ENCODE peak calls at places on chromosomes 5 and 9, in four cellular contexts. One of them, this sample, is unnamed.

GRCh38 chr5:41338276-41338675 is 124.9 kb upstream of the C6 start:
- DNase-seq in SK-N-SH: no peak
- DNase-seq in H1: no peak
- DNase-seq in K562: no peak
- DNase-seq in this sample: no peak

GRCh38 chr5:141483842-141484241 is 988 bp upstream of the PCDHGC4 start:
- DNase-seq in SK-N-SH: no peak
- DNase-seq in H1: no peak
- DNase-seq in K562: no peak
- DNase-seq in this sample: no peak

GRCh38 chr5:386432-387341 is 56.3 kb upstream of the EXOC3 start:
- DNase-seq in H1: no peak
- DNase-seq in SK-N-SH: no peak
- DNase-seq in K562: no peak
- DNase-seq in this sample: no peak

GRCh38 chr5:65076251-65076869 is 307.6 kb downstream of the CWC27 start:
- DNase-seq in H1: no peak
- DNase-seq in K562: peak; percentile 94
- DNase-seq in SK-N-SH: no peak
- DNase-seq in this sample: peak; percentile 29

GRCh38 chr9:18786936-18787658 is 245.9 kb downstream of the SAXO1 start:
- DNase-seq in H1: no peak
- DNase-seq in K562: no peak
- DNase-seq in SK-N-SH: no peak
- DNase-seq in this sample: no peak

GRCh38 chr9:109639666-109640231 is 140.2 kb upstream of the PALM2AKAP2 start:
- DNase-seq in K562: no peak
- DNase-seq in H1: no peak
- DNase-seq in SK-N-SH: no peak
- DNase-seq in this sample: no peak

GRCh38 chr5:39387293-39387692 is 23.0 kb upstream of the C9 start:
- DNase-seq in H1: no peak
- DNase-seq in SK-N-SH: no peak
- DNase-seq in K562: no peak
- DNase-seq in this sample: no peak

GRCh38 chr9:33310748-33311147 is 20.4 kb downstream of the NFX1 start:
- DNase-seq in K562: no peak
- DNase-seq in SK-N-SH: no peak
- DNase-seq in H1: no peak
- DNase-seq in this sample: no peak

GRCh38 chr5:138035605-138036537 is 3.0 kb upstream of the FAM13B start:
- DNase-seq in K562: peak; percentile 91
- DNase-seq in SK-N-SH: peak; percentile 75
- DNase-seq in H1: peak; percentile 53
- DNase-seq in this sample: peak; percentile 62

GRCh38 chr9:77899679-77900354 is 131.8 kb downstream of the GNAQ start:
- DNase-seq in K562: no peak
- DNase-seq in H1: no peak
- DNase-seq in SK-N-SH: no peak
- DNase-seq in this sample: no peak

GRCh38 chr5:90655423-90655822 is 96.8 kb downstream of the ADGRV1 start:
- DNase-seq in K562: no peak
- DNase-seq in SK-N-SH: no peak
- DNase-seq in H1: no peak
- DNase-seq in this sample: no peak

GRCh38 chr5:65762234-65762633 is 40.2 kb downstream of the NLN start:
- DNase-seq in H1: no peak
- DNase-seq in SK-N-SH: no peak
- DNase-seq in K562: no peak
- DNase-seq in this sample: no peak

GRCh38 chr5:55997742-55998351 is 3.1 kb upstream of the IL6ST start:
- DNase-seq in K562: peak; percentile 76
- DNase-seq in SK-N-SH: no peak
- DNase-seq in H1: no peak
- DNase-seq in this sample: no peak

GRCh38 chr5:52870448-52870847 is 82.7 kb downstream of the ITGA1 start:
- DNase-seq in K562: no peak
- DNase-seq in H1: no peak
- DNase-seq in SK-N-SH: no peak
- DNase-seq in this sample: no peak

GRCh38 chr5:95237324-95237723 is 47.6 kb downstream of the MCTP1 start:
- DNase-seq in K562: no peak
- DNase-seq in SK-N-SH: no peak
- DNase-seq in H1: no peak
- DNase-seq in this sample: no peak

GRCh38 chr5:126837907-126838539 is 61.1 kb downstream of the LMNB1 start:
- DNase-seq in K562: peak; percentile 12
- DNase-seq in H1: no peak
- DNase-seq in SK-N-SH: no peak
- DNase-seq in this sample: no peak

GRCh38 chr9:128341435-128341849 is 1.1 kb downstream of the SLC27A4 start:
- DNase-seq in K562: peak; percentile 95
- DNase-seq in H1: no peak
- DNase-seq in SK-N-SH: peak; percentile 84
- DNase-seq in this sample: peak; percentile 81

GRCh38 chr5:151094861-151095260 is 14.0 kb upstream of the TNIP1 start:
- DNase-seq in K562: no peak
- DNase-seq in H1: no peak
- DNase-seq in SK-N-SH: no peak
- DNase-seq in this sample: no peak

GRCh38 chr5:151094054-151094858 is 13.4 kb upstream of the TNIP1 start:
- DNase-seq in K562: no peak
- DNase-seq in SK-N-SH: no peak
- DNase-seq in H1: no peak
- DNase-seq in this sample: no peak

GRCh38 chr5:151093476-151093889 is 12.6 kb upstream of the TNIP1 start:
- DNase-seq in K562: no peak
- DNase-seq in H1: no peak
- DNase-seq in SK-N-SH: no peak
- DNase-seq in this sample: no peak

GRCh38 chr5:151095341-151096000 is 14.6 kb upstream of the TNIP1 start:
- DNase-seq in H1: no peak
- DNase-seq in SK-N-SH: peak; percentile 36
- DNase-seq in K562: peak; percentile 19
- DNase-seq in this sample: no peak

DNA sequence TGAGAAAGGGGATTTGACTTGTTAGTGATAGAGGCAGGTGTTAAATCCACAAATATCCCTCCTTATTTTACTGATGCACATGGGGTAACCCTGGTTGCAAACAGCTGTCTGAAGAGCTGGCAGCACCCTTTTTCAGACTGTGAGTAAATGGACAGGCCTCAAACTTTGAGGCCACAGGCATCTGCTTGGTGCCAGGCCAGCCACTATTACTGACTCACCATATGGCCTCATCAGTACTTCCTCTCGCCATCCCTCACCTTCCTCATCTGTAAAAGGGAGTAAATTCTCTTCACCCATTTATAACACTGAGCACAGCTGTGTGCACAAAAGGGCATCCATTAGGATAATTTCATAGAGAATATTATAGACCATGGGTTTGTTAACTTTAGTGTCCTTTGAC is 11.9 kb upstream of the TNIP1 start:
- DNase-seq in K562: no peak
- DNase-seq in H1: no peak
- DNase-seq in SK-N-SH: no peak
- DNase-seq in this sample: no peak
- TF ChIP-seq TEAD4 in K562: no peak
- TF ChIP-seq TEAD4 in H1: no peak
- TF ChIP-seq TEAD4 in SK-N-SH: no peak
- TF ChIP-seq TEAD4 in this sample: no peak

DNA sequence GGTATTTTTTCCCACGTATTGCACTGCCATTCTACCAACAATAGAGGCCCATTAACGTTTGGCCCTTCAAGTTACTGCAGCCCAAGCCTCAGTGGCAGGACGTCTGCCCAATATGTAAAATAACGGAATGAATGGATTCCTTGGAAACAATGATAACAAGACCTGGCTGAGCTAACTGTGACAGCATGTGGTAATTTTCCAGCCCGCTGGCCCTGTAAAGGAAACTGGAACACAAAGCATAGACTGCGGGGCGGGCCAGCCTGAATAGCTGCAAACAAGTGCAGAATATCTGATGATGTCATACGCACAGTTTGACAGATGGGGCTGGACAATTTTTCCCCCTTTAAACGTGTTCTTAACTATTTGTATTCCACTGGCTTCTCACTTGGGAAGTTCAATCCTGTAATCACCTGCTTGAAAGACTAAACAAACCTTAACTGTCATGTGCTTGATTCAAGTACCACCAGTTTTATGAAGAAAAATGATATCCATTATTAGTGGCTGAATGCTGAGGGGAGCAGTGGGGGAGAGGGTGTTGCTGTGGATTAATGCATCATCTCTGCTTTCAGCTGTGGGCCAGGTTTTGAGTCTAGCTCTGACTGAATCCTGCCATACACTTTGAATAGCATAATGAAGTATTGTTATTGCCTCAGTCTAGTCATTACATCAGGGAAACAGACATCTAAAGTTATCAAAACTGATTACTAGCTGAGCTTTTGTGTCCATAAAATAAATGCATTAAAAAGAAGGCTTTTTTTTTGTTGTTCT is 323.9 kb downstream of the TMEM161B start:
- DNase-seq in SK-N-SH: no peak
- DNase-seq in K562: no peak
- DNase-seq in H1: peak; percentile 68
- DNase-seq in this sample: peak; percentile 60
- TF ChIP-seq TEAD4 in SK-N-SH: no peak
- TF ChIP-seq TEAD4 in K562: no peak
- TF ChIP-seq TEAD4 in H1: no peak
- TF ChIP-seq TEAD4 in this sample: no peak

GRCh38 chr5:150209020-150209635 is 19.3 kb downstream of the SLC6A7 start:
- DNase-seq in SK-N-SH: no peak
- DNase-seq in H1: no peak
- DNase-seq in K562: no peak
- DNase-seq in this sample: no peak
- TF ChIP-seq TEAD4 in SK-N-SH: no peak
- TF ChIP-seq TEAD4 in H1: no peak
- TF ChIP-seq TEAD4 in K562: no peak
- TF ChIP-seq TEAD4 in this sample: no peak

DNA sequence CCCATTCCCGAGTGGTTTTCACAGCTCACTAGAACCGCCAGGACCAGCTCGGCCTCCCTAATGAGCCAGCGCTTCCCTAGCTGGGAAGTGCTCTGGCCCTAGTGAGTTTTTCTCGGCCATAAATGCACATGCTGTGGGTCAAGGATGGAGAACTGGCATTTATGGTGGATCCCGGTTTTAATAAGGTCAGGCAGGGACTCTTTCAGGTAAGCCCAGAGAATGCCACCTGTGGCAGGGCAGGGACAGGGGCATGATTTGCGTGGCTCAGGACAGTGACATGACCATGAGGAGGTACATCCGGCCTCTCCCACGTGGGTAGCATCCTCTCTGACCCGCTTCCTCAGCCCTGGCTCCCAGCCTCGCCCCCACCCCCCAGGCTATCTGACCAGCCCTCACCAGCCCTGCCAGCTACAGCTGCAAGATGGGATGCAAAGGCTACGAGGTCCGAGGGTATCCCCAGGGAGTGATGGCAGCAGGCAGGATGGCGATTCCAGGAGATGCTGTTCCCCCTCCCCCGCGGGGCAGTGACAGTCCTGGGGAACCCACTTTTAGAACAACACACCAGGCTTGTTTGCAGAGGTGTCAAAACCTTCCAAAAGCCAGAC is 60.3 kb upstream of the ADAMTS2 start:
- DNase-seq in SK-N-SH: no peak
- DNase-seq in H1: no peak
- DNase-seq in K562: no peak
- DNase-seq in this sample: no peak
- TF ChIP-seq TEAD4 in SK-N-SH: no peak
- TF ChIP-seq TEAD4 in H1: no peak
- TF ChIP-seq TEAD4 in K562: no peak
- TF ChIP-seq TEAD4 in this sample: no peak

DNA sequence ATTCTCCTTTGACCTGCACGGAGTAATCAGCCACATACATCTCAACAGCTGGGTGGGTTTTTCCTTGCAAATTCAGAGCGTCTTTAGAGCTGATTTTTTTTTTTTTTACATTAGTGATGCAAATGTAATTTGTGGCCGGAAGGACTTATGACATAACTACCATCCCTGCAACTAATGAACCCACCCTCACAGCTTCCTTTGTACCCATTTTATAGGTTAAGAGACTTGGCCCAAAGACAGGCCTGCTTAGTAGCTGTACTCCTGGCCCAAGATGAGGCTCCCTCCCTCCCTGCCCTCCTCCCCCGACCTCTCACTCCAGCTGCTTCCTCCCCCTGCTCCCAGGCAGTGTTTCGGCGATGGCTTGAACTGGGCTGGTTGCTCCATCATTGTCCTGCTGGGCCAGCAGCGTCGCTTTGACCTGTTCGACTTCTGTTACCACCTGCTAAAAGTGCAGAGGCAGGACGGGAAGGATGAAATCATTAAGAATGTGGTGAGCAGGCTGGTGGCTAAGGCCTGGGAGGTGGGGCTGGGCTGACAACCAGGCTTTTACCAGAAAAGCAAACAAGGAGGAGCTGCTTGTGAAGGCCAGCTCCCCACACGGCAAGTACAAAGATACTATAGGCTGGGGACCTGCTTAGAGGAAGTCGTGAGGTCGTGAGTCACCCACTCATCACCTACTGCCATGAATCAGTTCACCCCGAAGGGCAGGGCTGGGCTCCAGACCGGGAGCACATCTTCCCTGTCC is 69.7 kb upstream of the NIPAL4 start:
- DNase-seq in K562: peak; percentile 2
- DNase-seq in H1: no peak
- DNase-seq in SK-N-SH: no peak
- DNase-seq in this sample: no peak
- TF ChIP-seq TEAD4 in K562: no peak
- TF ChIP-seq TEAD4 in H1: no peak
- TF ChIP-seq TEAD4 in SK-N-SH: no peak
- TF ChIP-seq TEAD4 in this sample: no peak